ENCODE peak calls at places on chromosomes 7 and 10, in eight cellular contexts. Y is HCT116, F is cardiac septum, V is HEK293T, Q is NCI-H2081, P is ELR, U is cardiac fibroblast, A is mammary epithelial cell. E is an unnamed sample.

GRCh38 chr7:155231241-155231800 is 66.4 kb upstream of the INSIG1 start:
- DNase-seq in Y (no peak), F (no peak), V (no peak), Q (no peak), P (no peak), U (no peak), A (no peak), E (no peak)

GRCh38 chr10:71433983-71434744 is 37.4 kb downstream of the CDH23 start:
- DNase-seq in Y (no peak), F (no peak), V (no peak), Q (no peak), P (no peak), U (no peak), A (no peak), E (no peak)

GRCh38 chr7:74404741-74405140 is 49.0 kb upstream of the GTF2IRD1 start:
- DNase-seq in Y (no peak), F (no peak), V (no peak), Q (no peak), P (no peak), U (no peak), A (no peak), E (no peak)

GRCh38 chr10:119029613-119030420 is at the start of gene NANOS1:
- DNase-seq in Y (no peak), F (no peak), V (peak), Q (no peak), P (no peak), U (no peak), A (peak), E (no peak)

GRCh38 chr10:99654791-99655190 is 4.5 kb upstream of the ENTPD7 start:
- DNase-seq in Y (no peak), F (no peak), V (no peak), Q (no peak), P (peak), U (no peak), A (peak), E (no peak)

GRCh38 chr10:49379596-49380410 is 16.1 kb downstream of the DRGX start:
- DNase-seq in Y (peak), F (no peak), V (peak), Q (no peak), P (peak), U (peak), A (no peak), E (no peak)

GRCh38 chr7:111029574-111030357 is 61.2 kb upstream of the LRRN3 start:
- DNase-seq in Y (no peak), F (no peak), V (no peak), Q (no peak), P (peak), U (peak), A (no peak), E (no peak)

GRCh38 chr7:101058355-101058754 is 26.9 kb upstream of the TRIM56 start:
- DNase-seq in Y (peak), F (no peak), V (peak), Q (no peak), P (peak), U (peak), A (peak), E (peak)

GRCh38 chr10:31926765-31927596 is 1.6 kb downstream of the ARHGAP12 start:
- DNase-seq in Y (no peak), F (no peak), V (no peak), Q (no peak), P (peak), U (no peak), A (peak), E (no peak)

GRCh38 chr10:79286318-79286951 is 60.8 kb upstream of the PPIF start:
- DNase-seq in Y (no peak), F (peak), V (no peak), Q (no peak), P (no peak), U (peak), A (peak), E (no peak)

GRCh38 chr7:92836489-92837213 is at the start of gene CDK6:
- DNase-seq in Y (no peak), F (no peak), V (peak), Q (no peak), P (peak), U (peak), A (peak), E (no peak)

GRCh38 chr10:49281461-49281860 is 17.5 kb upstream of the C10orf71 start:
- DNase-seq in Y (no peak), F (peak), V (peak), Q (no peak), P (no peak), U (no peak), A (no peak), E (peak)

GRCh38 chr10:60661627-60662026 is 116.7 kb upstream of the CDK1 start:
- DNase-seq in Y (peak), F (no peak), V (no peak), Q (no peak), P (peak), U (peak), A (no peak), E (no peak)

GRCh38 chr10:19998482-19998881 is 182.2 kb downstream of the PLXDC2 start:
- DNase-seq in Y (no peak), F (no peak), V (no peak), Q (no peak), P (no peak), U (no peak), A (no peak), E (no peak)

GRCh38 chr7:132066776-132067175 is 509.5 kb downstream of the PLXNA4 start:
- DNase-seq in Y (no peak), F (no peak), V (no peak), Q (no peak), P (peak), U (peak), A (no peak), E (no peak)

GRCh38 chr10:11119843-11120242 is 102.2 kb downstream of the CELF2 start:
- DNase-seq in Y (no peak), F (no peak), V (no peak), Q (no peak), P (no peak), U (no peak), A (no peak), E (no peak)

GRCh38 chr10:130371686-130372085 is 235.5 kb downstream of the GLRX3 start:
- DNase-seq in Y (no peak), F (peak), V (no peak), Q (no peak), P (no peak), U (no peak), A (no peak), E (no peak)

GRCh38 chr7:155831807-155832524 is 19.7 kb upstream of the SHH start:
- DNase-seq in Y (no peak), F (no peak), V (no peak), Q (no peak), P (no peak), U (no peak), A (no peak), E (no peak)

GRCh38 chr10:54372164-54372563 is 428.9 kb downstream of the PCDH15 start:
- DNase-seq in Y (no peak), F (no peak), V (no peak), Q (peak), P (no peak), U (no peak), A (no peak), E (no peak)

GRCh38 chr7:48090095-48090805 is 1.2 kb downstream of the UPP1 start:
- DNase-seq in Y (no peak), F (no peak), V (no peak), Q (no peak), P (peak), U (peak), A (peak), E (no peak)

GRCh38 chr10:71589617-71590551 is 129.7 kb downstream of the C10orf105 start:
- DNase-seq in Y (no peak), F (no peak), V (no peak), Q (no peak), P (no peak), U (no peak), A (no peak), E (no peak)

GRCh38 chr10:21099291-21099800 is 202.2 kb upstream of the NEBL start:
- DNase-seq in Y (no peak), F (no peak), V (no peak), Q (no peak), P (no peak), U (no peak), A (no peak), E (no peak)

GRCh38 chr7:89335490-89335889 is 540.0 kb upstream of the TEX47 start:
- DNase-seq in Y (no peak), F (no peak), V (no peak), Q (no peak), P (no peak), U (no peak), A (no peak), E (no peak)

GRCh38 chr10:64506963-64507362 is 985.8 kb downstream of the REEP3 start:
- DNase-seq in Y (no peak), F (no peak), V (no peak), Q (no peak), P (no peak), U (no peak), A (no peak), E (no peak)

GRCh38 chr7:36644625-36645422 is 79.5 kb downstream of the AOAH start:
- DNase-seq in Y (no peak), F (no peak), V (no peak), Q (no peak), P (no peak), U (no peak), A (no peak), E (no peak)

GRCh38 chr7:31788891-31789680 is 102.1 kb downstream of the PPP1R17 start:
- DNase-seq in Y (no peak), F (no peak), V (no peak), Q (no peak), P (peak), U (no peak), A (no peak), E (no peak)

GRCh38 chr10:11875499-11876281 is 52.5 kb downstream of the PROSER2 start:
- DNase-seq in Y (peak), F (peak), V (no peak), Q (no peak), P (peak), U (peak), A (peak), E (no peak)

GRCh38 chr10:484925-485661 is 204.4 kb downstream of the DIP2C start:
- DNase-seq in Y (no peak), F (peak), V (no peak), Q (no peak), P (no peak), U (no peak), A (peak), E (no peak)

GRCh38 chr10:29302499-29302898 is 13.6 kb downstream of the LYZL1 start:
- DNase-seq in Y (no peak), F (no peak), V (no peak), Q (no peak), P (no peak), U (no peak), A (no peak), E (no peak)

GRCh38 chr7:36287371-36288241 is 102.1 kb upstream of the ANLN start:
- DNase-seq in Y (no peak), F (peak), V (no peak), Q (no peak), P (peak), U (no peak), A (no peak), E (no peak)

GRCh38 chr10:126924915-126925300 is 19.7 kb downstream of the DOCK1 start:
- DNase-seq in Y (no peak), F (no peak), V (no peak), Q (no peak), P (peak), U (peak), A (peak), E (no peak)

GRCh38 chr10:49053053-49053997 is 62.0 kb downstream of the VSTM4 start:
- DNase-seq in Y (no peak), F (no peak), V (no peak), Q (peak), P (no peak), U (no peak), A (peak), E (no peak)

GRCh38 chr7:151053751-151054150 is 3.9 kb downstream of the CDK5 start:
- DNase-seq in Y (no peak), F (no peak), V (no peak), Q (no peak), P (no peak), U (no peak), A (no peak), E (no peak)

GRCh38 chr7:108456845-108457540 is 757 bp upstream of the NRCAM start:
- DNase-seq in Y (no peak), F (no peak), V (no peak), Q (no peak), P (no peak), U (no peak), A (no peak), E (no peak)

GRCh38 chr10:79355420-79356010 is 8.2 kb downstream of the PPIF start:
- DNase-seq in Y (no peak), F (no peak), V (no peak), Q (no peak), P (peak), U (no peak), A (no peak), E (no peak)

GRCh38 chr10:43983856-43984271 is 335.2 kb upstream of the ZNF32 start:
- DNase-seq in Y (no peak), F (no peak), V (no peak), Q (no peak), P (no peak), U (no peak), A (no peak), E (no peak)